ENCODE peak calls at places on chromosome 21, in seven cellular contexts. D is tibial artery; V is foreskin fibroblast; C is suprapubic skin; J is fibroblast of villous mesenchyme; U is IMR-90; O is CD8-positive, alpha-beta T cell. Y is an unnamed sample.

GRCh38 chr21:31570824-31571425 is 88.6 kb upstream of the SOD1 start:
- DNase-seq in C (no peak), J (no peak), O (no peak), D (no peak), U (no peak), V (no peak), Y (no peak)

GRCh38 chr21:42614811-42615342 is 38.5 kb upstream of the PDE9A start:
- DNase-seq in C (peak; percentile 77), J (peak; percentile 20), O (peak; percentile 43), U (no peak), V (peak; percentile 39), D (no peak), Y (no peak)

GRCh38 chr21:29145354-29145782 is 14.9 kb downstream of the MAP3K7CL start:
- DNase-seq in O (no peak), J (peak; percentile 92), U (peak; percentile 95), V (peak; percentile 91), C (no peak), D (peak; percentile 27), Y (peak; percentile 93)

GRCh38 chr21:42080788-42081083 is 9.6 kb downstream of the UMODL1 start:
- DNase-seq in D (no peak), U (peak; percentile 89), V (peak; percentile 95), J (peak; percentile 91), O (no peak), C (no peak), Y (peak; percentile 95)

GRCh38 chr21:39007532-39007931 is 175.7 kb downstream of the PSMG1 start:
- DNase-seq in J (no peak), O (no peak), C (no peak), V (no peak), U (no peak), D (no peak), Y (no peak)

GRCh38 chr21:15441999-15442398 is 287.8 kb upstream of the USP25 start:
- DNase-seq in J (peak; percentile 27), U (no peak), C (no peak), V (no peak), O (no peak), D (no peak), Y (no peak)

GRCh38 chr21:29187939-29188338 is 57.5 kb downstream of the MAP3K7CL start:
- DNase-seq in O (no peak), D (no peak), U (peak; percentile 96), C (no peak), V (peak; percentile 97), J (peak; percentile 90), Y (peak; percentile 87)

GRCh38 chr21:44982558-44983244 is 42.9 kb downstream of the SLX9 start:
- DNase-seq in O (no peak), C (no peak), U (peak; percentile 41), V (peak; percentile 39), D (peak; percentile 77), J (peak; percentile 82), Y (peak; percentile 95)

GRCh38 chr21:26845066-26845749 is at the start of gene ADAMTS1:
- DNase-seq in O (peak; percentile 18), J (peak; percentile 94), D (peak; percentile 93), U (peak; percentile 92), C (peak; percentile 96), V (peak; percentile 97), Y (peak; percentile 93)

GRCh38 chr21:26124896-26125295 is 45.7 kb downstream of the APP start:
- DNase-seq in J (no peak), V (no peak), U (no peak), O (no peak), D (no peak), C (no peak), Y (no peak)

GRCh38 chr21:43190544-43191340 is 21.9 kb downstream of the CRYAA start:
- DNase-seq in C (no peak), J (no peak), D (no peak), U (no peak), V (no peak), O (no peak), Y (peak; percentile 26)

GRCh38 chr21:42135386-42136040 is 64.4 kb downstream of the UMODL1 start:
- DNase-seq in J (no peak), O (no peak), C (no peak), V (no peak), D (no peak), U (no peak), Y (peak; percentile 54)

GRCh38 chr21:34795152-34796141 is 126.7 kb downstream of the CLIC6 start:
- DNase-seq in V (peak; percentile 91), C (no peak), O (no peak), U (peak; percentile 77), J (peak; percentile 92), D (no peak), Y (peak; percentile 89)

GRCh38 chr21:40173833-40174232 is 306.6 kb downstream of the PCP4 start:
- DNase-seq in V (no peak), C (no peak), J (no peak), U (no peak), D (no peak), O (no peak), Y (no peak)

GRCh38 chr21:32612999-32613337 is 791 bp upstream of the CFAP298 start:
- DNase-seq in O (no peak), D (no peak), C (no peak), U (no peak), V (no peak), J (no peak), Y (no peak)

GRCh38 chr21:32611471-32611997 is 643 bp downstream of the CFAP298 start:
- DNase-seq in J (peak; percentile 38), O (peak; percentile 35), V (peak; percentile 54), U (peak; percentile 18), D (no peak), C (no peak), Y (peak; percentile 80)

GRCh38 chr21:32613436-32614043 is 1.4 kb upstream of the CFAP298 start:
- DNase-seq in C (no peak), V (no peak), D (no peak), O (no peak), U (no peak), J (no peak), Y (no peak)

GRCh38 chr21:32612075-32612998 is at the start of gene CFAP298:
- DNase-seq in C (peak; percentile 92), V (peak; percentile 98), O (peak; percentile 88), U (peak; percentile 95), D (peak; percentile 84), J (peak; percentile 95), Y (peak; percentile 97)
- H3K4me3 ChIP-seq in C (peak within 1 kb of the TSS; percentile 89), V (peak within 1 kb of the TSS; percentile 97), O (peak within 1 kb of the TSS; percentile 65), U (peak within 1 kb of the TSS; percentile 80), D (peak within 1 kb of the TSS; percentile 93), J (peak within 1 kb of the TSS; percentile 96), Y (peak within 1 kb of the TSS; percentile 95)

GRCh38 chr21:21291883-21292569 is 293.8 kb downstream of the NCAM2 start:
- DNase-seq in C (no peak), U (no peak), D (no peak), J (no peak), O (no peak), V (no peak), Y (no peak)

GRCh38 chr21:21286170-21286798 is 288.1 kb downstream of the NCAM2 start:
- DNase-seq in V (no peak), J (no peak), D (no peak), C (no peak), O (no peak), U (no peak), Y (no peak)

GRCh38 chr21:21295303-21295702 is 297.1 kb downstream of the NCAM2 start:
- DNase-seq in V (no peak), C (no peak), J (no peak), D (no peak), U (no peak), O (no peak), Y (no peak)

DNA sequence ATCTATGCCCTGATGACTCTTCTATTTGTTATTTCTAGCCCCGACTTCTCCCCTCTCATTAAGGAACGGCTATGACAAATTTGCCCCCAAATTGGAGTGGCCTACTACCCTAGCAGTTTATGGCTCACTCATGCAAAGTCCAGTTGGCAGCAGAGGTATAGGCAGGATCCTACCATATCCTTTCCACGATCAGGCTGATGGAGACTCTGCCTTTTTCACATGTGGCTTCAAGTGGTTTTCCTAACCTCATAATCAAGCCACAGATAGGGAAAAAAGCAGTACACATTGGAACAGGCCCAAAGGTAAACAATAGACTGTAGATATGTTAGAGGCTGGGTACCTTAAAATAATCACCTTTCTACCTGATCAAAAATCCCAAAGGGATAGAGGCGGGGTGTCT is 292.5 kb downstream of the NCAM2 start:
- DNase-seq in J (no peak), U (no peak), O (no peak), V (no peak), D (no peak), C (no peak), Y (no peak)
- H3K4me3 ChIP-seq in J (no peak overlapping the region), U (no peak overlapping the region), O (no peak overlapping the region), V (no peak overlapping the region), D (no peak overlapping the region), C (no peak overlapping the region), Y (no peak overlapping the region)

GRCh38 chr21:45985471-45986315 is 4.1 kb downstream of the COL6A1 start:
- DNase-seq in U (no peak), J (no peak), C (peak; percentile 78), O (no peak), V (no peak), D (peak; percentile 20), Y (peak; percentile 92)

GRCh38 chr21:45986316-45987051 is 4.9 kb downstream of the COL6A1 start:
- DNase-seq in D (peak; percentile 19), U (no peak), V (no peak), O (no peak), J (no peak), C (peak; percentile 74), Y (peak; percentile 88)

GRCh38 chr21:45983981-45984551 is 2.5 kb downstream of the COL6A1 start:
- DNase-seq in U (no peak), D (peak; percentile 51), O (no peak), C (peak; percentile 88), V (peak; percentile 59), J (peak; percentile 66), Y (peak; percentile 95)

GRCh38 chr21:45982758-45983731 is 1.5 kb downstream of the COL6A1 start:
- DNase-seq in J (no peak), D (peak; percentile 26), U (no peak), V (peak; percentile 47), O (no peak), C (peak; percentile 79), Y (peak; percentile 94)

DNA sequence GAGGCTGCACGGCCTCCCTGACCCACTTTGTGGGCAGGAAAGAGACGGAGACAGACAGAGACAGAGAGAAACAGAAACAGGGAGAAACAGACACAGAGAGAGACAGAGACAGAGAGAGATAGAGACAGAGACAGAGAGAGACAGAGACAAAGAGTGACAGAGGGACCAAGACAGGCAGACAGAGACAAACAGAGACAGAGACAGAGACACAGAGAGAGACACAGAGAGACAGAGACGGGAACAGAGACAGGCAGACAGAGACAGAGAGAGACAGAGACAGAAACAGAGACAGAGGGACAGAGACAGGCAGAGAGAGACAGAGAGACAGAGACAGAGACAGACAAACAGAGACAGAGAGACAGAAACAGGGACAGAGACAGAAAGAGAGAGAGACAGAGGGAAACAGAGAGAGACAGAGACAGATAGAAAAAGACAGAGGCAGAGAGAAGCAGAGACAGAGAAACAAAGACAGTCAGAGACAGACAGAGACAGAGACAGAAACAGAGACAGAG is 3.1 kb downstream of the COL6A1 start:
- DNase-seq in V (no peak), U (no peak), D (no peak), O (no peak), C (no peak), J (no peak), Y (no peak)
- H3K4me3 ChIP-seq in V (peak overlapping the region; percentile 72), U (peak overlapping the region; percentile 95), D (peak overlapping the region; percentile 97), O (no peak overlapping the region), C (no peak overlapping the region), J (peak overlapping the region; percentile 99), Y (peak overlapping the region; percentile 97)

DNA sequence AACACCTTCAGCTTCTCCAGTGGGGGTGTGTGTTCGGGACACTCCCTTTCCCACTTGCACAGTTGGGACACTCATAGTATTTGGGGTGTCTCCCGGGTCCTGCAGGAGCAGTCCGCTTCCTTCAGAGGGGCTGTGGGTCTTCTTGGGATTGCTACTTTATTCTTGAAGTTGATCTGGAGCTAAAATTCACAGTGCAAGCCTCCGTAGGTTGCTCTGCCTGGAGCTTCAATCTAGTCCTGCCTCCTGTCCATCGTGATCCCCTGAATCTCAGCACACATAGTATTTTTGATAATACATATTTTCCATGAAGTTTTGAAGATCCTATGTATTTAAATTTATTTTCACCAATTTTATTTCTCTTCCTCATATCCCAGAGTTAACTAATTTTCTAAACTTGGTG is 902.1 kb downstream of the LTN1 start:
- DNase-seq in V (no peak), D (no peak), U (no peak), O (no peak), C (no peak), J (no peak), Y (no peak)
- H3K4me3 ChIP-seq in V (no peak overlapping the region), D (no peak overlapping the region), U (no peak overlapping the region), O (no peak overlapping the region), C (no peak overlapping the region), J (no peak overlapping the region), Y (no peak overlapping the region)